ENCODE peak calls at places on chromosomes 7 and 10, in seven cellular contexts. One of them, this sample, is unnamed.

GRCh38 chr10:103798511-103798910 is 56.9 kb downstream of the SH3PXD2A start:
- DNase-seq in substantia nigra: no peak
- DNase-seq in right lobe of liver: no peak
- DNase-seq in stimulated activated CD8-positive, alpha-beta memory T cell treated with anti-CD3 and anti-CD28 coated beads, Interleukin-15, amount 100 ng/mL, for 24 hours: no peak
- DNase-seq in activated CD4-positive, CD25-positive, alpha-beta regulatory T cell: no peak
- DNase-seq in effector memory CD8-positive, alpha-beta T cell: no peak
- DNase-seq in iPS DF 6.9: no peak
- DNase-seq in this sample: no peak

GRCh38 chr7:48048113-48048512 is 12.8 kb downstream of the C7orf57 start:
- DNase-seq in substantia nigra: no peak
- DNase-seq in right lobe of liver: no peak
- DNase-seq in stimulated activated CD8-positive, alpha-beta memory T cell treated with anti-CD3 and anti-CD28 coated beads, Interleukin-15, amount 100 ng/mL, for 24 hours: no peak
- DNase-seq in activated CD4-positive, CD25-positive, alpha-beta regulatory T cell: no peak
- DNase-seq in effector memory CD8-positive, alpha-beta T cell: no peak
- DNase-seq in iPS DF 6.9: no peak
- DNase-seq in this sample: no peak

GRCh38 chr10:70461397-70462348 is 16.9 kb upstream of the PALD1 start:
- DNase-seq in substantia nigra: peak
- DNase-seq in right lobe of liver: peak
- DNase-seq in stimulated activated CD8-positive, alpha-beta memory T cell treated with anti-CD3 and anti-CD28 coated beads, Interleukin-15, amount 100 ng/mL, for 24 hours: no peak
- DNase-seq in activated CD4-positive, CD25-positive, alpha-beta regulatory T cell: no peak
- DNase-seq in effector memory CD8-positive, alpha-beta T cell: no peak
- DNase-seq in iPS DF 6.9: no peak
- DNase-seq in this sample: no peak

GRCh38 chr7:124701955-124702354 is 63.6 kb downstream of the GPR37 start:
- DNase-seq in substantia nigra: no peak
- DNase-seq in right lobe of liver: no peak
- DNase-seq in stimulated activated CD8-positive, alpha-beta memory T cell treated with anti-CD3 and anti-CD28 coated beads, Interleukin-15, amount 100 ng/mL, for 24 hours: no peak
- DNase-seq in activated CD4-positive, CD25-positive, alpha-beta regulatory T cell: no peak
- DNase-seq in effector memory CD8-positive, alpha-beta T cell: no peak
- DNase-seq in iPS DF 6.9: no peak
- DNase-seq in this sample: no peak

GRCh38 chr7:96299496-96299895 is 22.4 kb downstream of the SLC25A13 start:
- DNase-seq in substantia nigra: no peak
- DNase-seq in right lobe of liver: no peak
- DNase-seq in stimulated activated CD8-positive, alpha-beta memory T cell treated with anti-CD3 and anti-CD28 coated beads, Interleukin-15, amount 100 ng/mL, for 24 hours: no peak
- DNase-seq in activated CD4-positive, CD25-positive, alpha-beta regulatory T cell: no peak
- DNase-seq in effector memory CD8-positive, alpha-beta T cell: no peak
- DNase-seq in iPS DF 6.9: no peak
- DNase-seq in this sample: no peak

GRCh38 chr7:22121702-22122474 is 176.2 kb upstream of the CDCA7L start:
- DNase-seq in substantia nigra: no peak
- DNase-seq in right lobe of liver: no peak
- DNase-seq in stimulated activated CD8-positive, alpha-beta memory T cell treated with anti-CD3 and anti-CD28 coated beads, Interleukin-15, amount 100 ng/mL, for 24 hours: no peak
- DNase-seq in activated CD4-positive, CD25-positive, alpha-beta regulatory T cell: no peak
- DNase-seq in effector memory CD8-positive, alpha-beta T cell: no peak
- DNase-seq in iPS DF 6.9: no peak
- DNase-seq in this sample: no peak

GRCh38 chr10:131981429-131982184 is at the start of gene BNIP3:
- DNase-seq in substantia nigra: peak
- DNase-seq in right lobe of liver: peak
- DNase-seq in stimulated activated CD8-positive, alpha-beta memory T cell treated with anti-CD3 and anti-CD28 coated beads, Interleukin-15, amount 100 ng/mL, for 24 hours: peak
- DNase-seq in activated CD4-positive, CD25-positive, alpha-beta regulatory T cell: peak
- DNase-seq in effector memory CD8-positive, alpha-beta T cell: peak
- DNase-seq in iPS DF 6.9: peak
- DNase-seq in this sample: peak

GRCh38 chr7:29320577-29320976 is 126.0 kb downstream of the CHN2 start:
- DNase-seq in substantia nigra: no peak
- DNase-seq in right lobe of liver: no peak
- DNase-seq in stimulated activated CD8-positive, alpha-beta memory T cell treated with anti-CD3 and anti-CD28 coated beads, Interleukin-15, amount 100 ng/mL, for 24 hours: no peak
- DNase-seq in activated CD4-positive, CD25-positive, alpha-beta regulatory T cell: no peak
- DNase-seq in effector memory CD8-positive, alpha-beta T cell: no peak
- DNase-seq in iPS DF 6.9: no peak
- DNase-seq in this sample: no peak

GRCh38 chr7:156160811-156161210 is 348.5 kb upstream of the SHH start:
- DNase-seq in substantia nigra: no peak
- DNase-seq in right lobe of liver: no peak
- DNase-seq in stimulated activated CD8-positive, alpha-beta memory T cell treated with anti-CD3 and anti-CD28 coated beads, Interleukin-15, amount 100 ng/mL, for 24 hours: no peak
- DNase-seq in activated CD4-positive, CD25-positive, alpha-beta regulatory T cell: no peak
- DNase-seq in effector memory CD8-positive, alpha-beta T cell: no peak
- DNase-seq in iPS DF 6.9: no peak
- DNase-seq in this sample: no peak

GRCh38 chr7:155869784-155870076 is 57.5 kb upstream of the SHH start:
- DNase-seq in substantia nigra: no peak
- DNase-seq in right lobe of liver: no peak
- DNase-seq in stimulated activated CD8-positive, alpha-beta memory T cell treated with anti-CD3 and anti-CD28 coated beads, Interleukin-15, amount 100 ng/mL, for 24 hours: no peak
- DNase-seq in activated CD4-positive, CD25-positive, alpha-beta regulatory T cell: no peak
- DNase-seq in effector memory CD8-positive, alpha-beta T cell: no peak
- DNase-seq in iPS DF 6.9: no peak
- DNase-seq in this sample: no peak

GRCh38 chr7:16791895-16792294 is 12.9 kb downstream of the AGR2 start:
- DNase-seq in substantia nigra: no peak
- DNase-seq in right lobe of liver: no peak
- DNase-seq in stimulated activated CD8-positive, alpha-beta memory T cell treated with anti-CD3 and anti-CD28 coated beads, Interleukin-15, amount 100 ng/mL, for 24 hours: no peak
- DNase-seq in activated CD4-positive, CD25-positive, alpha-beta regulatory T cell: no peak
- DNase-seq in effector memory CD8-positive, alpha-beta T cell: no peak
- DNase-seq in iPS DF 6.9: no peak
- DNase-seq in this sample: no peak

GRCh38 chr7:159070422-159071148 is 74.1 kb downstream of the VIPR2 start:
- DNase-seq in substantia nigra: no peak
- DNase-seq in right lobe of liver: no peak
- DNase-seq in stimulated activated CD8-positive, alpha-beta memory T cell treated with anti-CD3 and anti-CD28 coated beads, Interleukin-15, amount 100 ng/mL, for 24 hours: no peak
- DNase-seq in activated CD4-positive, CD25-positive, alpha-beta regulatory T cell: no peak
- DNase-seq in effector memory CD8-positive, alpha-beta T cell: no peak
- DNase-seq in iPS DF 6.9: no peak
- DNase-seq in this sample: no peak

GRCh38 chr7:66167773-66168367 is 37.3 kb upstream of the TPST1 start:
- DNase-seq in substantia nigra: no peak
- DNase-seq in right lobe of liver: no peak
- DNase-seq in stimulated activated CD8-positive, alpha-beta memory T cell treated with anti-CD3 and anti-CD28 coated beads, Interleukin-15, amount 100 ng/mL, for 24 hours: no peak
- DNase-seq in activated CD4-positive, CD25-positive, alpha-beta regulatory T cell: no peak
- DNase-seq in effector memory CD8-positive, alpha-beta T cell: no peak
- DNase-seq in iPS DF 6.9: no peak
- DNase-seq in this sample: peak

GRCh38 chr7:158055726-158056510 is 531.7 kb downstream of the PTPRN2 start:
- DNase-seq in substantia nigra: no peak
- DNase-seq in right lobe of liver: no peak
- DNase-seq in stimulated activated CD8-positive, alpha-beta memory T cell treated with anti-CD3 and anti-CD28 coated beads, Interleukin-15, amount 100 ng/mL, for 24 hours: no peak
- DNase-seq in activated CD4-positive, CD25-positive, alpha-beta regulatory T cell: no peak
- DNase-seq in effector memory CD8-positive, alpha-beta T cell: no peak
- DNase-seq in iPS DF 6.9: no peak
- DNase-seq in this sample: no peak

GRCh38 chr7:66043681-66044497 is 31.7 kb upstream of the ASL start:
- DNase-seq in substantia nigra: peak
- DNase-seq in right lobe of liver: peak
- DNase-seq in stimulated activated CD8-positive, alpha-beta memory T cell treated with anti-CD3 and anti-CD28 coated beads, Interleukin-15, amount 100 ng/mL, for 24 hours: peak
- DNase-seq in activated CD4-positive, CD25-positive, alpha-beta regulatory T cell: no peak
- DNase-seq in effector memory CD8-positive, alpha-beta T cell: no peak
- DNase-seq in iPS DF 6.9: no peak
- DNase-seq in this sample: no peak

GRCh38 chr7:49333180-49333881 is 409.0 kb downstream of the CDC14C start:
- DNase-seq in substantia nigra: no peak
- DNase-seq in right lobe of liver: no peak
- DNase-seq in stimulated activated CD8-positive, alpha-beta memory T cell treated with anti-CD3 and anti-CD28 coated beads, Interleukin-15, amount 100 ng/mL, for 24 hours: no peak
- DNase-seq in activated CD4-positive, CD25-positive, alpha-beta regulatory T cell: no peak
- DNase-seq in effector memory CD8-positive, alpha-beta T cell: no peak
- DNase-seq in iPS DF 6.9: no peak
- DNase-seq in this sample: no peak

GRCh38 chr7:33563010-33563409 is 342.3 kb upstream of the BMPER start:
- DNase-seq in substantia nigra: no peak
- DNase-seq in right lobe of liver: no peak
- DNase-seq in stimulated activated CD8-positive, alpha-beta memory T cell treated with anti-CD3 and anti-CD28 coated beads, Interleukin-15, amount 100 ng/mL, for 24 hours: no peak
- DNase-seq in activated CD4-positive, CD25-positive, alpha-beta regulatory T cell: no peak
- DNase-seq in effector memory CD8-positive, alpha-beta T cell: no peak
- DNase-seq in iPS DF 6.9: no peak
- DNase-seq in this sample: no peak

GRCh38 chr7:132002343-132002968 is 446.0 kb upstream of the PODXL start:
- DNase-seq in substantia nigra: no peak
- DNase-seq in right lobe of liver: no peak
- DNase-seq in stimulated activated CD8-positive, alpha-beta memory T cell treated with anti-CD3 and anti-CD28 coated beads, Interleukin-15, amount 100 ng/mL, for 24 hours: no peak
- DNase-seq in activated CD4-positive, CD25-positive, alpha-beta regulatory T cell: no peak
- DNase-seq in effector memory CD8-positive, alpha-beta T cell: no peak
- DNase-seq in iPS DF 6.9: no peak
- DNase-seq in this sample: no peak

GRCh38 chr10:124875596-124875995 is 66.3 kb upstream of the ZRANB1 start:
- DNase-seq in substantia nigra: no peak
- DNase-seq in right lobe of liver: no peak
- DNase-seq in stimulated activated CD8-positive, alpha-beta memory T cell treated with anti-CD3 and anti-CD28 coated beads, Interleukin-15, amount 100 ng/mL, for 24 hours: no peak
- DNase-seq in activated CD4-positive, CD25-positive, alpha-beta regulatory T cell: no peak
- DNase-seq in effector memory CD8-positive, alpha-beta T cell: no peak
- DNase-seq in iPS DF 6.9: no peak
- DNase-seq in this sample: no peak

GRCh38 chr7:105602325-105603305 is 21.3 kb upstream of the EFCAB10 start:
- DNase-seq in substantia nigra: no peak
- DNase-seq in right lobe of liver: no peak
- DNase-seq in stimulated activated CD8-positive, alpha-beta memory T cell treated with anti-CD3 and anti-CD28 coated beads, Interleukin-15, amount 100 ng/mL, for 24 hours: no peak
- DNase-seq in activated CD4-positive, CD25-positive, alpha-beta regulatory T cell: no peak
- DNase-seq in effector memory CD8-positive, alpha-beta T cell: no peak
- DNase-seq in iPS DF 6.9: no peak
- DNase-seq in this sample: no peak